ENCODE peak calls at places on chromosomes 4 and X, in five cellular contexts. One of them, this sample, is unnamed.

GRCh38 chr4:105859233-105859632 is 36.0 kb upstream of the NPNT start:
- DNase-seq in heart right ventricle: no peak
- DNase-seq in epithelial cell of esophagus: peak; percentile 78
- DNase-seq in HFF-Myc: peak; percentile 16
- DNase-seq in body of pancreas: no peak
- DNase-seq in this sample: peak; percentile 45

GRCh38 chrX:150361070-150361776 is 1.9 kb upstream of the MAMLD1 start:
- DNase-seq in heart right ventricle: no peak
- DNase-seq in epithelial cell of esophagus: peak; percentile 20
- DNase-seq in HFF-Myc: no peak
- DNase-seq in body of pancreas: peak; percentile 13
- DNase-seq in this sample: peak; percentile 19

GRCh38 chrX:135982860-135983259 is 2.4 kb upstream of the SLC9A6 start:
- DNase-seq in HFF-Myc: no peak
- DNase-seq in heart right ventricle: no peak
- DNase-seq in body of pancreas: no peak
- DNase-seq in epithelial cell of esophagus: peak; percentile 46
- DNase-seq in this sample: no peak

GRCh38 chr4:74975848-74976824 is 43.2 kb downstream of the PARM1 start:
- DNase-seq in heart right ventricle: no peak
- DNase-seq in epithelial cell of esophagus: no peak
- DNase-seq in body of pancreas: no peak
- DNase-seq in HFF-Myc: no peak
- DNase-seq in this sample: no peak

GRCh38 chr4:183532823-183533222 is 28.0 kb downstream of the ING2 start:
- DNase-seq in HFF-Myc: peak; percentile 51
- DNase-seq in epithelial cell of esophagus: peak; percentile 44
- DNase-seq in heart right ventricle: no peak
- DNase-seq in body of pancreas: no peak
- DNase-seq in this sample: no peak

GRCh38 chr4:77148081-77148480 is 8.9 kb upstream of the CCNG2 start:
- DNase-seq in HFF-Myc: no peak
- DNase-seq in heart right ventricle: no peak
- DNase-seq in epithelial cell of esophagus: peak; percentile 25
- DNase-seq in body of pancreas: no peak
- DNase-seq in this sample: no peak

GRCh38 chrX:9227276-9227675 is 193.3 kb upstream of the FAM9B start:
- DNase-seq in epithelial cell of esophagus: no peak
- DNase-seq in HFF-Myc: no peak
- DNase-seq in heart right ventricle: no peak
- DNase-seq in body of pancreas: no peak
- DNase-seq in this sample: no peak

GRCh38 chr4:111048316-111048715 is 425.4 kb upstream of the PITX2 start:
- DNase-seq in HFF-Myc: no peak
- DNase-seq in epithelial cell of esophagus: no peak
- DNase-seq in body of pancreas: no peak
- DNase-seq in heart right ventricle: no peak
- DNase-seq in this sample: no peak

GRCh38 chr4:73608677-73609594 is 11.3 kb downstream of the RASSF6 start:
- DNase-seq in body of pancreas: no peak
- DNase-seq in epithelial cell of esophagus: peak; percentile 69
- DNase-seq in heart right ventricle: no peak
- DNase-seq in HFF-Myc: no peak
- DNase-seq in this sample: no peak

GRCh38 chr4:98504091-98504490 is 154.3 kb downstream of the TSPAN5 start:
- DNase-seq in heart right ventricle: no peak
- DNase-seq in epithelial cell of esophagus: no peak
- DNase-seq in HFF-Myc: no peak
- DNase-seq in body of pancreas: no peak
- DNase-seq in this sample: no peak

GRCh38 chr4:175509320-175509719 is 302.7 kb downstream of the GPM6A start:
- DNase-seq in epithelial cell of esophagus: peak; percentile 17
- DNase-seq in body of pancreas: no peak
- DNase-seq in heart right ventricle: no peak
- DNase-seq in HFF-Myc: no peak
- DNase-seq in this sample: no peak

GRCh38 chr4:109801099-109801789 is 555 bp downstream of the CFI start:
- DNase-seq in HFF-Myc: no peak
- DNase-seq in body of pancreas: no peak
- DNase-seq in epithelial cell of esophagus: no peak
- DNase-seq in heart right ventricle: no peak
- DNase-seq in this sample: no peak

GRCh38 chrX:101550362-101550761 is at the start of gene ARMCX1:
- DNase-seq in HFF-Myc: peak; percentile 27
- DNase-seq in epithelial cell of esophagus: peak; percentile 67
- DNase-seq in heart right ventricle: peak; percentile 77
- DNase-seq in body of pancreas: peak; percentile 52
- DNase-seq in this sample: no peak

GRCh38 chr4:168744021-168744420 is 247.2 kb downstream of the PALLD start:
- DNase-seq in HFF-Myc: no peak
- DNase-seq in epithelial cell of esophagus: peak; percentile 32
- DNase-seq in body of pancreas: no peak
- DNase-seq in heart right ventricle: no peak
- DNase-seq in this sample: no peak

GRCh38 chr4:99825272-99825671 is 8.6 kb downstream of the DAPP1 start:
- DNase-seq in body of pancreas: no peak
- DNase-seq in heart right ventricle: no peak
- DNase-seq in epithelial cell of esophagus: peak; percentile 40
- DNase-seq in HFF-Myc: no peak
- DNase-seq in this sample: no peak

GRCh38 chr4:80610845-80611244 is 275.3 kb downstream of the CFAP299 start:
- DNase-seq in body of pancreas: no peak
- DNase-seq in heart right ventricle: no peak
- DNase-seq in HFF-Myc: peak; percentile 9
- DNase-seq in epithelial cell of esophagus: peak; percentile 30
- DNase-seq in this sample: no peak

GRCh38 chr4:147425019-147425418 is 55.9 kb upstream of the EDNRA start:
- DNase-seq in body of pancreas: no peak
- DNase-seq in HFF-Myc: no peak
- DNase-seq in heart right ventricle: no peak
- DNase-seq in epithelial cell of esophagus: no peak
- DNase-seq in this sample: no peak

GRCh38 chr4:6076391-6076790 is 58.2 kb upstream of the C4orf50 start:
- DNase-seq in heart right ventricle: no peak
- DNase-seq in HFF-Myc: no peak
- DNase-seq in epithelial cell of esophagus: no peak
- DNase-seq in body of pancreas: no peak
- DNase-seq in this sample: no peak

GRCh38 chr4:38614198-38614597 is 49.8 kb upstream of the KLF3 start:
- DNase-seq in body of pancreas: no peak
- DNase-seq in heart right ventricle: no peak
- DNase-seq in epithelial cell of esophagus: no peak
- DNase-seq in HFF-Myc: no peak
- DNase-seq in this sample: no peak

GRCh38 chr4:55169352-55169959 is 44.1 kb upstream of the KDR start:
- DNase-seq in heart right ventricle: peak; percentile 25
- DNase-seq in body of pancreas: no peak
- DNase-seq in epithelial cell of esophagus: peak; percentile 83
- DNase-seq in HFF-Myc: no peak
- DNase-seq in this sample: no peak

GRCh38 chrX:76971393-76972376 is 475.5 kb upstream of the FGF16 start:
- DNase-seq in heart right ventricle: no peak
- DNase-seq in HFF-Myc: no peak
- DNase-seq in body of pancreas: no peak
- DNase-seq in epithelial cell of esophagus: no peak
- DNase-seq in this sample: no peak

GRCh38 chr4:103026868-103027267 is 7.4 kb upstream of the SLC9B1 start:
- DNase-seq in HFF-Myc: no peak
- DNase-seq in body of pancreas: no peak
- DNase-seq in heart right ventricle: no peak
- DNase-seq in epithelial cell of esophagus: peak; percentile 50
- DNase-seq in this sample: no peak

GRCh38 chrX:51035746-51036145 is 125.2 kb downstream of the BMP15 start:
- DNase-seq in epithelial cell of esophagus: no peak
- DNase-seq in body of pancreas: no peak
- DNase-seq in heart right ventricle: no peak
- DNase-seq in HFF-Myc: no peak
- DNase-seq in this sample: no peak

GRCh38 chr4:149754526-149754925 is 61.1 kb downstream of the IQCM start:
- DNase-seq in heart right ventricle: no peak
- DNase-seq in epithelial cell of esophagus: peak; percentile 59
- DNase-seq in HFF-Myc: no peak
- DNase-seq in body of pancreas: no peak
- DNase-seq in this sample: no peak

GRCh38 chr4:75653845-75654503 is 19.2 kb downstream of the G3BP2 start:
- DNase-seq in body of pancreas: no peak
- DNase-seq in heart right ventricle: no peak
- DNase-seq in epithelial cell of esophagus: peak; percentile 60
- DNase-seq in HFF-Myc: no peak
- DNase-seq in this sample: no peak

GRCh38 chrX:40394302-40394701 is 186.5 kb upstream of the ATP6AP2 start:
- DNase-seq in epithelial cell of esophagus: no peak
- DNase-seq in body of pancreas: no peak
- DNase-seq in heart right ventricle: no peak
- DNase-seq in HFF-Myc: no peak
- DNase-seq in this sample: no peak

GRCh38 chr4:29052266-29052665 is 1667.9 kb upstream of the PCDH7 start:
- DNase-seq in heart right ventricle: no peak
- DNase-seq in body of pancreas: no peak
- DNase-seq in HFF-Myc: no peak
- DNase-seq in epithelial cell of esophagus: no peak
- DNase-seq in this sample: no peak

GRCh38 chr4:128468485-128468989 is 180.9 kb upstream of the PGRMC2 start:
- DNase-seq in epithelial cell of esophagus: peak; percentile 53
- DNase-seq in body of pancreas: no peak
- DNase-seq in HFF-Myc: peak; percentile 78
- DNase-seq in heart right ventricle: peak; percentile 66
- DNase-seq in this sample: no peak

GRCh38 chr4:158605393-158605792 is 66.3 kb downstream of the C4orf46 start:
- DNase-seq in heart right ventricle: no peak
- DNase-seq in HFF-Myc: no peak
- DNase-seq in epithelial cell of esophagus: no peak
- DNase-seq in body of pancreas: no peak
- DNase-seq in this sample: no peak

GRCh38 chr4:56086073-56086521 is 137.4 kb downstream of the CEP135 start:
- DNase-seq in body of pancreas: no peak
- DNase-seq in epithelial cell of esophagus: no peak
- DNase-seq in heart right ventricle: no peak
- DNase-seq in HFF-Myc: no peak
- DNase-seq in this sample: no peak

GRCh38 chr4:17664755-17665154 is 50.3 kb downstream of the MED28 start:
- DNase-seq in HFF-Myc: no peak
- DNase-seq in epithelial cell of esophagus: no peak
- DNase-seq in body of pancreas: no peak
- DNase-seq in heart right ventricle: no peak
- DNase-seq in this sample: no peak

GRCh38 chr4:108611360-108611759 is 9.0 kb upstream of the RPL34 start:
- DNase-seq in epithelial cell of esophagus: no peak
- DNase-seq in HFF-Myc: no peak
- DNase-seq in body of pancreas: no peak
- DNase-seq in heart right ventricle: no peak
- DNase-seq in this sample: no peak

GRCh38 chrX:37509349-37509748 is 62.1 kb upstream of the LANCL3 start:
- DNase-seq in body of pancreas: no peak
- DNase-seq in HFF-Myc: no peak
- DNase-seq in heart right ventricle: no peak
- DNase-seq in epithelial cell of esophagus: peak; percentile 4
- DNase-seq in this sample: no peak

DNA sequence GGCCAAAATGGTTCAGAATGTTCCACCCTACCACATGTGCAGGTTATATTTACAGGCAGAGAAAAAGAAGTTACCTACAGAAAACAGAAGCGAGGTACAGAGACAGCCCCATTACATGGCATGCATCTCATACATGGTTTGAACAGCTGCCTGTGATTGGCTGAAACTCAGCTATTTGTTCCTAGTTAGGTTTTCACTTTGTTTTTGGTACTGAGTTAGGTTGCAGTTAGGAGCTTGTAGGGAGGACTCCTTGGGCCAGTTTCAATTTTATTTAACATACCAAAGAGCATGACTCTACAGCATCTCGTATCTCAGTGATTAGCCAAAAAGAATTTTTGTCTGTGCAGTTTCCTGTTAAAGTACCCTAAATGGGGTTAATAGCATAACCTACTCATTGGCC is 392.0 kb downstream of the MAPK10 start:
- DNase-seq in HFF-Myc: no peak
- DNase-seq in body of pancreas: no peak
- DNase-seq in heart right ventricle: no peak
- DNase-seq in epithelial cell of esophagus: no peak
- DNase-seq in this sample: no peak
- TF ChIP-seq CTCF in HFF-Myc: no peak
- TF ChIP-seq CTCF in body of pancreas: no peak
- TF ChIP-seq CTCF in heart right ventricle: no peak
- TF ChIP-seq CTCF in epithelial cell of esophagus: no peak
- TF ChIP-seq CTCF in this sample: no peak

GRCh38 chr4:36235306-36235705 is 9.0 kb downstream of the ARAP2 start:
- DNase-seq in HFF-Myc: no peak
- DNase-seq in body of pancreas: no peak
- DNase-seq in epithelial cell of esophagus: peak; percentile 89
- DNase-seq in heart right ventricle: no peak
- DNase-seq in this sample: no peak
- TF ChIP-seq CTCF in HFF-Myc: no peak
- TF ChIP-seq CTCF in body of pancreas: no peak
- TF ChIP-seq CTCF in epithelial cell of esophagus: peak; percentile 18
- TF ChIP-seq CTCF in heart right ventricle: no peak
- TF ChIP-seq CTCF in this sample: no peak

DNA sequence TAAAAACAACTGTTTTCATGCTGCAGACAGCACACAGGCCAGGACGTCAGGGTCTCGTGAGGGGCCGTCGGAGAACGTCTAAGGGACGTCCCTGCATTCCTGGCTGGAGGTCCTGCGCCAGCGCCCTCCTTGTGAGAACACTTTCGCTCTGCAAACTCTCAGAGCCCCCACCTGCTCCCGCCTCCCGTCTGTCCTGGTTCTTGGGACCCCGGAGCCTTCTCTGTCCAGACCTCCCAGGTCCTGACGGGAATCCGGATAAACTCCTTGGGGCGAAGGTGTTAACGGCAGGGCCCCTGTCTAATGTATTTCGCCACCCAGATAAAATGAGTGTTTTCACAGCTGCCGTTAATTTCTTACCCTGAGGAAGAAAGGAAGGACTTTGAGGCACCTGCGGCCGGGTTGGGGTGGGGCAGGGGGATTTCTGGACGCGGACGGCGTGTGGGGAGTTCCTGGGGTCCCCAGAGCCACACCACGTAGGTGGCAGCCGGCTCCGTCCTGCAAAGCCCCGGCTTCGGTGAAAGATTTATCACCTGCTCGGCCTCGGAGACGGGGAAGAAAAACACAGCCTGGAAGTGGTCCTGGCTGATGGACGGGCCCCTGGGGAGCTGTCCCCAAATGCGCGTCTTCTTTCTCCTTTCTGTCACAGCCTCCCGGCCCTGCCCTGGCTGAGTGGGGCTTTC is 35.1 kb upstream of the PPP2R3B start:
- DNase-seq in epithelial cell of esophagus: no peak
- DNase-seq in HFF-Myc: no peak
- DNase-seq in body of pancreas: no peak
- DNase-seq in heart right ventricle: no peak
- DNase-seq in this sample: no peak
- TF ChIP-seq CTCF in epithelial cell of esophagus: no peak
- TF ChIP-seq CTCF in HFF-Myc: no peak
- TF ChIP-seq CTCF in body of pancreas: no peak
- TF ChIP-seq CTCF in heart right ventricle: no peak
- TF ChIP-seq CTCF in this sample: no peak

DNA sequence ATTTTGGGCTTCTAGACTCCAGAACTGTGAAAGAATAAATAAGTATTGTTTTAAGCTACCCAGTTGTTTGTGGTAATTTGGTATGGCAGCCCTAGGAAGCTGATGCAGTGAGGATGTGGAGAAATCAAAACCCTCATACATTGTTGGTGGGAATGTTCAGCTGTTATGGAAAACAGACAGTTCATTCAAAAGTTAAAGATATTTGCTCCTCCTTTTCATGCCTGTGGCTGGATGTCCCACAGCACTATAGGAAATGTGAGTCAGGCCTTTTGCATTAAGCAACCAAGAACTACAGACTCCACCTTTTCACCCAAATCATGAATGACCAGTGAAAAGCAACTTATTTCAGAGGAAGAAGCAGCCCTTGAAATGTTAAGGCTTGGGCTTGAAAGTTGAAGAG is 6.7 kb downstream of the BBS12 start:
- DNase-seq in heart right ventricle: no peak
- DNase-seq in epithelial cell of esophagus: peak; percentile 53
- DNase-seq in HFF-Myc: no peak
- DNase-seq in body of pancreas: no peak
- DNase-seq in this sample: no peak
- TF ChIP-seq CTCF in heart right ventricle: no peak
- TF ChIP-seq CTCF in epithelial cell of esophagus: no peak
- TF ChIP-seq CTCF in HFF-Myc: no peak
- TF ChIP-seq CTCF in body of pancreas: no peak
- TF ChIP-seq CTCF in this sample: no peak

This sample was measured in GM13976.